ENCODE peak calls at places on chromosomes 3 and 15, in four cellular contexts. G, Q, L and W are unnamed samples. For H3K79me2, the result is how much of the 10 kb centered on the place peaks cover.

GRCh38 chr3:24492971-24493551 is 1.6 kb downstream of the THRB start:
- DNase-seq in G (no peak), Q (no peak), L (no peak), W (no peak)

GRCh38 chr15:67833504-67834248 is 6.2 kb downstream of the RNU6-1 start:
- DNase-seq in G (peak), Q (peak), L (peak), W (peak)

GRCh38 chr3:124277516-124277890 is 285.6 kb upstream of the ROPN1 start:
- DNase-seq in G (no peak), Q (no peak), L (no peak), W (no peak)

GRCh38 chr3:152073267-152073666 is 195.5 kb upstream of the MBNL1 start:
- DNase-seq in G (no peak), Q (no peak), L (no peak), W (no peak)

GRCh38 chr3:197599089-197599765 is 43.5 kb upstream of the BDH1 start:
- DNase-seq in G (peak), Q (peak), L (peak), W (peak)

GRCh38 chr3:49327485-49327884 is 12.4 kb downstream of the USP4 start:
- DNase-seq in G (no peak), Q (peak), L (peak), W (no peak)

GRCh38 chr3:181363231-181363630 is 348.5 kb upstream of the SOX2 start:
- DNase-seq in G (no peak), Q (no peak), L (no peak), W (no peak)

GRCh38 chr15:71079208-71080044 is 35.8 kb upstream of the THSD4 start:
- DNase-seq in G (no peak), Q (no peak), L (no peak), W (peak)

GRCh38 chr3:178295257-178295912 is 240.9 kb upstream of the KCNMB2 start:
- DNase-seq in G (no peak), Q (no peak), L (no peak), W (no peak)

GRCh38 chr3:33821989-33822388 is 23.6 kb downstream of the PDCD6IP start:
- DNase-seq in G (no peak), Q (no peak), L (no peak), W (no peak)

GRCh38 chr3:55341502-55342031 is 145.5 kb downstream of the WNT5A start:
- DNase-seq in G (no peak), Q (no peak), L (no peak), W (no peak)

GRCh38 chr3:158509891-158510290 is 61.1 kb upstream of the MLF1 start:
- DNase-seq in G (no peak), Q (no peak), L (no peak), W (no peak)

GRCh38 chr15:33152502-33153109 is 41.9 kb downstream of the FMN1 start:
- DNase-seq in G (no peak), Q (no peak), L (no peak), W (no peak)

GRCh38 chr3:117510396-117510795 is 800.8 kb downstream of the TUSC7 start:
- DNase-seq in G (no peak), Q (no peak), L (no peak), W (no peak)

GRCh38 chr15:57557810-57558209 is 33.9 kb upstream of the MYZAP start:
- DNase-seq in G (no peak), Q (no peak), L (no peak), W (no peak)

GRCh38 chr3:42733501-42734262 is 31.1 kb upstream of the HHATL start:
- DNase-seq in G (no peak), Q (peak), L (no peak), W (no peak)

GRCh38 chr3:55765906-55766701 is 279.0 kb upstream of the WNT5A start:
- DNase-seq in G (no peak), Q (no peak), L (no peak), W (no peak)

DNA sequence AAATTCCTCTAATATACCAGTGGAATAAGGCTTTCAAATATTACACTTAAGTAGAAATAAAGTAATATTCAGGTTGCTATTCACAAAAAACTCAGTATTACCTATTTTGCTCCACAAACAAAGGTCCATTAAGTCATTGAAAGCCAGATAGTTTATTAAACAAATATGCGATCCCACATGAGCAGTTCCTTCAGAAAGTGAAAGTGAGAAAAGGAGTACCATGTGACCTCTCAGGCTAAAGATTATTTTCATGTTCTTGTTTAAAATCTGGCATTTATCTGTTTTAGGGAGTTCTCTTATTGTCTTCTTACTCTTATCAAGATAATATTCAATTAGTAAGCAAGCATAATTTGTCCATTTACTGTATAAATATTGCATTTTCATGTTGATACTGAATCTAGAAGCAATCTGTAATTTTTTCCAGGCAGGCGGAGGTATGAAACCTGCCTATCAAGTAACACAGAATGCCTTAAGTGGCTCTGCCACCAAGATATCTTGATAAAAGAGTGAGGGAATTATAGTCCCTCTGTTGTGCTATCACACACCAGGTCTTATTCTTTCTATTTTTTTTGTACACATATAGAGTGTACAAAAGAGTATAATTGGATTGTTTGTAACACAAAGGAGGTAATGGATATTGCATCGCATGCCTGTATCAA is 20.1 kb upstream of the PLSCR5 start:
- DNase-seq in G (no peak), Q (no peak), L (no peak), W (no peak)
- H2AFZ ChIP-seq in G (no peak), Q (no peak), L (no peak), W (peak)

GRCh38 chr3:168996622-168997021 is 666.9 kb downstream of the MECOM start:
- DNase-seq in G (no peak), Q (no peak), L (no peak), W (peak)
- TF ChIP-seq EZH2phosphoT487 in G (no peak), Q (no peak), L (no peak), W (no peak)

GRCh38 chr15:43775411-43775965 is 1.3 kb downstream of the ELL3 start:
- DNase-seq in G (peak), Q (peak), L (peak), W (peak)

GRCh38 chr15:43776718-43777292 is at the start of gene ELL3:
- DNase-seq in G (peak), Q (peak), L (peak), W (peak)

GRCh38 chr15:43776101-43776717 is 557 bp downstream of the ELL3 start:
- DNase-seq in G (peak), Q (peak), L (peak), W (peak)

GRCh38 chr15:43779016-43779415 is 2.2 kb upstream of the ELL3 start:
- DNase-seq in G (no peak), Q (no peak), L (no peak), W (no peak)

DNA sequence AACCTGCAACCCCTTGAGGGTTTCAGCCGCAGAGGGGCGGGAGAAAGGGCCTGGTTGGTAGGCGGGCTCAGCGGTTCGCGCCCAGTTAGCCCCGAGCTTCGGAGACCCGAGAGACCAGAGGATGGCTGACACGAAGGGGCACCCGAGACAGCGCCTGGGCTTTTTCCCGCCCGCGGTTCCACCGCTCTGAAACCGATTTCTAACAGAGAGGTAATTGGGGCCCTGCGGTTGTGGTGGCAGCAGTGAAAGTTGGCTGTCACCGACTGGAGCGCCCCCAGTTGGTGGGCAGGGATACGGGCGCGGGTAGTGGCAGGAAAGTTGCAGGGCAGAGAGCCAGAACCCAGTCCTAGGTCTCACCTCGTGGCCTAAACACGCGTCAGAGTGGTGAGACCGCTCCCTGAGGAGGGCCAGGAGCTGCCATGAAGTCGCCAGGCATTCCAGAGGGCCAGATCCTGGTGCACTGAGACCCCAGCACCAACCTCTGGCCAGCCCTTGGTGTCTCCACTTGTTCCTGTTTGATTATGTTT is 590 bp upstream of the ELL3 start:
- DNase-seq in G (peak), Q (peak), L (peak), W (peak)
- H3K79me2 ChIP-seq in G (under half), Q (under half), L (under half), W (under half)

GRCh38 chr3:160678447-160678846 is 1.5 kb downstream of the ARL14 start:
- DNase-seq in G (no peak), Q (no peak), L (no peak), W (peak)
- H2AFZ ChIP-seq in G (no peak), Q (no peak), L (no peak), W (peak)